ENCODE peak calls at places on chromosomes 11 and 22, in ten cellular contexts. E, H, P, K, O, Q, J, G, B and S are unnamed samples.

GRCh38 chr11:23473782-23474181 is 613.5 kb upstream of the CCDC179 start:
- DNase-seq in J (no peak), E (no peak), K (no peak), Q (no peak), H (no peak), O (no peak), G (no peak), B (no peak), P (no peak), S (no peak)

GRCh38 chr22:45042263-45042662 is 32.5 kb upstream of the PHF21B start:
- DNase-seq in J (no peak), Q (no peak), G (no peak), P (no peak), E (no peak), O (no peak), K (no peak), B (no peak), H (no peak), S (no peak)

GRCh38 chr11:123473941-123474668 is 44.0 kb downstream of the GRAMD1B start:
- DNase-seq in G (no peak), J (peak), P (no peak), H (no peak), Q (no peak), B (peak), K (peak), O (no peak), E (peak), S (no peak)

GRCh38 chr11:99268895-99269294 is 248.1 kb downstream of the CNTN5 start:
- DNase-seq in O (no peak), P (no peak), K (no peak), G (no peak), J (no peak), H (no peak), E (peak), Q (peak), B (no peak), S (no peak)

GRCh38 chr11:74269161-74269809 is 42.2 kb downstream of the P4HA3 start:
- DNase-seq in H (no peak), B (peak), K (no peak), J (no peak), P (no peak), G (no peak), Q (no peak), E (peak), O (no peak), S (no peak)

GRCh38 chr11:114074546-114075342 is 15.2 kb downstream of the ZBTB16 start:
- DNase-seq in B (peak), J (peak), P (no peak), O (no peak), G (no peak), E (no peak), K (no peak), Q (no peak), H (no peak), S (no peak)

GRCh38 chr22:50340157-50340879 is 2.8 kb upstream of the PPP6R2 start:
- DNase-seq in J (no peak), Q (no peak), P (no peak), G (no peak), H (peak), E (no peak), B (no peak), O (no peak), K (no peak), S (no peak)

GRCh38 chr11:17352925-17353227 is 1.3 kb downstream of the NCR3LG1 start:
- DNase-seq in K (peak), O (peak), G (no peak), B (peak), E (peak), H (no peak), Q (peak), P (no peak), J (peak), S (no peak)

GRCh38 chr22:37777122-37777687 is 30.5 kb upstream of the GCAT start:
- DNase-seq in P (peak), Q (peak), K (peak), B (peak), H (no peak), O (peak), E (peak), G (no peak), J (peak), S (peak)

GRCh38 chr11:71459076-71459766 is 6.2 kb downstream of the NADSYN1 start:
- DNase-seq in Q (no peak), K (no peak), H (peak), B (no peak), P (no peak), J (no peak), E (no peak), O (no peak), G (no peak), S (no peak)

GRCh38 chr22:43851058-43851978 is 11.0 kb downstream of the SULT4A1 start:
- DNase-seq in Q (no peak), K (no peak), G (no peak), E (no peak), P (no peak), H (no peak), O (no peak), J (peak), B (peak), S (no peak)

GRCh38 chr11:32280339-32280738 is 155.0 kb downstream of the WT1 start:
- DNase-seq in J (no peak), E (no peak), K (no peak), P (no peak), Q (no peak), O (no peak), G (no peak), B (no peak), H (no peak), S (no peak)

GRCh38 chr11:124754710-124755109 is 2.7 kb upstream of the VSIG2 start:
- DNase-seq in J (no peak), H (no peak), K (no peak), P (no peak), E (no peak), G (no peak), B (no peak), O (no peak), Q (no peak), S (no peak)

GRCh38 chr11:116084511-116084910 is 580.3 kb upstream of the CADM1 start:
- DNase-seq in P (no peak), J (no peak), K (no peak), O (no peak), E (no peak), Q (no peak), G (no peak), H (no peak), B (no peak), S (no peak)

GRCh38 chr11:98029832-98030231 is 990.9 kb upstream of the CNTN5 start:
- DNase-seq in B (no peak), H (no peak), E (no peak), Q (no peak), P (no peak), G (no peak), O (no peak), K (no peak), J (no peak), S (no peak)

GRCh38 chr11:57641011-57641410 is 8.7 kb downstream of the YPEL4 start:
- DNase-seq in K (no peak), O (no peak), G (no peak), P (no peak), J (peak), H (peak), Q (no peak), B (no peak), E (no peak), S (peak)

GRCh38 chr11:61728066-61728939 is 24.1 kb upstream of the MYRF start:
- DNase-seq in H (no peak), P (no peak), O (no peak), J (no peak), B (no peak), E (no peak), G (no peak), Q (no peak), K (no peak), S (peak)

GRCh38 chr11:27705873-27706820 is 5.9 kb upstream of the BDNF start:
- DNase-seq in H (peak), P (no peak), K (no peak), J (no peak), B (no peak), Q (no peak), E (peak), G (no peak), O (no peak), S (peak)
- TF ChIP-seq CTCF in H (peak), P (peak), K (peak), J (no peak), B (no peak), Q (peak), E (peak), G (peak), O (peak), S (peak)

GRCh38 chr11:118896472-118896913 is 12.8 kb downstream of the CXCR5 start:
- DNase-seq in E (no peak), O (no peak), B (no peak), G (no peak), Q (no peak), H (no peak), K (no peak), J (no peak), P (no peak), S (no peak)

GRCh38 chr11:118896921-118897591 is 13.4 kb downstream of the CXCR5 start:
- DNase-seq in J (no peak), B (no peak), P (no peak), O (no peak), K (no peak), H (no peak), E (no peak), G (no peak), Q (no peak), S (no peak)

GRCh38 chr11:118893662-118894061 is 10.0 kb downstream of the CXCR5 start:
- DNase-seq in P (no peak), H (no peak), G (no peak), B (no peak), E (no peak), J (no peak), K (no peak), Q (no peak), O (no peak), S (no peak)

GRCh38 chr11:118894192-118894591 is 10.5 kb downstream of the CXCR5 start:
- DNase-seq in E (no peak), J (no peak), O (no peak), G (no peak), B (no peak), Q (no peak), H (no peak), K (no peak), P (no peak), S (no peak)

GRCh38 chr11:118895093-118896039 is 11.7 kb downstream of the CXCR5 start:
- DNase-seq in Q (peak), H (no peak), B (no peak), E (no peak), K (no peak), J (no peak), P (no peak), G (no peak), O (no peak), S (peak)
- TF ChIP-seq CTCF in Q (no peak), H (no peak), B (no peak), E (no peak), K (no peak), J (no peak), P (no peak), G (no peak), O (no peak), S (no peak)

DNA sequence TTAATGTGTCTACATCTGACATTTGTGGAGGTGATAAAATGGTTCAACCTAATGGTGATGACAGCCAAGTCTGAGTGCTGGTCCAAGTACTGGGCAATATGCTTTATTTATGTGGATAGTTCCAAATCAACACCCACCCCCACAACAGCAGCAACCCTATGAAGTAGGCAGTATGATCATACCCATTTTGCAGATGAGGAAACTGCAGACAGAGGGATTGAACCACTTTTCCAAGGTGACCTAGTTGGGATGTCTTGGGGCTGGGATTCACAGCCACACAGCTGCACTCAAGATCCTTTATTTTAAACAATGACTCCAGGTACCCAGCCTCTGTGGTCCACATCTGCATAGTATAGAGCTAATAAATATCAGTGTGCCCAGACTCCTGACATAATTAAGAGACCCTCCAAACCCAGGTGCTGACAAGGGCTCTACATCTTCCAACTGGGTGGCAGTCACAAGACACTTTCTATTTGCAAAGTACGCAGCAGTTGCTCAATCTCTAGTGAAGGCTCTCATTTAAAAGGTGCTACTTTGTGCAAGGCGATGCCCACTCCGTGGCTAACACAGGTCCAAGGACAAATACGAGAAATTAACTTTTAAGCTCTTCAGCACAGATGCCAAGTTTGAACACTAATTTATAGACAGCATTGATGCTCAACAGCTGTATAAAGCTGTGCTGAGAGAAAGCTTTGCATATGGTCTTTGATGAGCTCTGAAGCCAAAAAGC is 426.6 kb downstream of the LARGE1 start:
- DNase-seq in K (no peak), J (no peak), O (no peak), E (no peak), B (no peak), G (no peak), H (no peak), Q (no peak), P (no peak), S (no peak)
- TF ChIP-seq CTCF in K (no peak), J (no peak), O (no peak), E (no peak), B (no peak), G (no peak), H (no peak), Q (no peak), P (no peak), S (no peak)

DNA sequence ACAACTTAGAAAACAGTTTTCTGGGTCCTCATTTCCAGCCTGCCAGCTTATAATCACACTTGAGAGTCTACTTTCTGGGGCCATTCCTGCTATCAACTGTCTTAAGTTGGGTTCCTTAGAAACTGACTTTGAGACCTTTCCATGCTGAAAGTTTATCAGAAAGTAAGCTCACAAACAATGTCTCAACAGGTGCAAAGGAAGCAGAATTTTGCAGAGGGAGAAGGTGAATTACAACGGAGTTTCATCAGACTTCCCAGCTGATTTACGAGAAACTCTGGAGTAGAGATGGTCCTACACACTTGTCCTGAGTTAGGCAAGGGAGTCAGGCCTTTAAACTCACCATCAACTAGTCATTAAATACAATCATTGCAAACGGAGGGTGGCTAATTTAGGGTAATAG is 4.7 kb upstream of the OR52I2 start:
- DNase-seq in O (no peak), G (no peak), K (no peak), H (no peak), E (no peak), P (no peak), J (no peak), B (no peak), Q (no peak), S (no peak)
- TF ChIP-seq CTCF in O (no peak), G (no peak), K (no peak), H (no peak), E (no peak), P (no peak), J (no peak), B (no peak), Q (no peak), S (no peak)

GRCh38 chr11:129230006-129230405 is 37.9 kb upstream of the ARHGAP32 start:
- DNase-seq in G (no peak), P (no peak), B (no peak), H (no peak), O (no peak), Q (no peak), K (no peak), E (no peak), J (no peak), S (no peak)
- TF ChIP-seq CTCF in G (no peak), P (no peak), B (no peak), H (no peak), O (peak), Q (no peak), K (peak), E (no peak), J (no peak), S (no peak)

DNA sequence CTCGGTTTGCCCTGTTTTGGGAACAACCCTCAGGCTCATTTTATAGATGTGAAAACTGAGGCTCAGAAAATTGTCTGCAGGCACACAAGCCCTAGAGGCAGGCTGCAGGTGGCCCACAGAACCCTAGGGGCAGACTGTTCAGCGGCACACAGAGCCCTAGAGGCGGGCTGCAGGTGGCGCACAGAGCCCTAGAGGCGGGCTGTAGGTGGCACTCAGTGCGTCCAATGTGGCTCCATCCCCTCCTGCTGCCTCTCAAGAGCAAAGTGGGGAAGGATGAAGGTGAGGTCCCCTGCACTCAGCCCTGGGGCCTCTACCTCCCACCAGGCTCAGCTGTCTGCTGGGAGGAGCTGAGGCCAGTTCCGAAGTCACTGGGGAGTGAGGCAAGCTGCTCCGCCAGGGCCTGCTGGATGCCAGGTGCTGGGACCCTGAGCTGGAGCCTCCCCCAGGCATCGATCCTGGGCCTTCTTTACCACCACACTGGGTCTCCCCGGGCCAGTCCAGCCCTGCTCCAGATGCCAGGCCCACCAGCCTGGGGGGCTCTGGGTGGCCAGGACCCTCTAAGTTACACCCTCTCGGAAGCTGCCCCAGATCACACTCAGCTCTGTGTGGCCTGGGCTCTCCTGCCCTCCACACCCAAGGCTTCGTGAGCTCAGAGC is 2.3 kb downstream of the ACY3 start:
- DNase-seq in P (peak), G (no peak), J (no peak), H (no peak), O (no peak), Q (no peak), B (no peak), E (no peak), K (no peak), S (peak)
- TF ChIP-seq CTCF in P (peak), G (no peak), J (no peak), H (peak), O (no peak), Q (no peak), B (no peak), E (no peak), K (peak), S (peak)

DNA sequence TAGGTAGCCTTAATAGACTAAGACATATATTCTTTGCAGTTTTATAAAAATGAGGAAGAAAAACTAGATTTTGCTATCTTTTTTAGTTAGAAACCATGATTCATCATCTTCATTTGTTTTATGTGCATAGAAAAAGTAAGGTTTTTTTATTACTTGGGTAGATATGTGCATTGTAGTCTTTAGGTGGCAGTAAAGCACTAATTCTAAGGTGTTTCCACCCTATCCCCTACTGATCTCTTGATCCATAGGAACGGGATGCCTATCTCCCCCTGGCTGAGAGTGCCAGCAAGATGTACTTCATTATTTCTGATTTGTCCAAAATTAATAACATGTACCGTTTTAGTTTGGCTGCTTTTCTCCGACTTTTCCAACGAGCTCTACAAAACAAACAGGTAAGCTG is 148.1 kb downstream of the DYNC2H1 start:
- DNase-seq in H (no peak), E (peak), G (no peak), B (no peak), J (no peak), P (peak), O (no peak), Q (no peak), K (peak), S (no peak)
- TF ChIP-seq CTCF in H (no peak), E (peak), G (no peak), B (no peak), J (no peak), P (peak), O (peak), Q (no peak), K (peak), S (no peak)